ENCODE peak calls at places on chromosome 20, in six cellular contexts. P is epithelial cell of esophagus, J is skeletal muscle cell, M is uterus, N is NCI-H1048, L is SJSA1. U is an unnamed sample.

GRCh38 chr20:17568972-17569471 is 853 bp upstream of the DSTN start:
- DNase-seq in M (peak; percentile 97), N (peak; percentile 70), P (peak; percentile 98), J (peak; percentile 91), L (peak; percentile 99), U (peak; percentile 92)

GRCh38 chr20:39853050-39853449 is 836.0 kb downstream of the MAFB start:
- DNase-seq in M (no peak), J (no peak), N (no peak), P (no peak), L (no peak), U (no peak)

GRCh38 chr20:11752336-11752735 is 165.4 kb upstream of the BTBD3 start:
- DNase-seq in L (no peak), P (no peak), M (no peak), J (no peak), N (no peak), U (no peak)

GRCh38 chr20:22411568-22412450 is 172.6 kb downstream of the FOXA2 start:
- DNase-seq in P (peak; percentile 41), J (no peak), L (no peak), N (no peak), M (no peak), U (no peak)

GRCh38 chr20:54255157-54255556 is 47.3 kb downstream of the PFDN4 start:
- DNase-seq in M (no peak), P (peak; percentile 26), N (no peak), L (no peak), J (peak; percentile 73), U (no peak)

GRCh38 chr20:10476319-10476724 is 41.2 kb downstream of the SLX4IP start:
- DNase-seq in P (no peak), J (no peak), L (no peak), N (no peak), M (no peak), U (no peak)

GRCh38 chr20:22180244-22180643 is 404.1 kb downstream of the FOXA2 start:
- DNase-seq in P (no peak), M (no peak), J (no peak), N (no peak), L (no peak), U (no peak)

GRCh38 chr20:13228771-13229170 is 7.7 kb downstream of the ISM1 start:
- DNase-seq in N (no peak), P (no peak), L (no peak), M (no peak), J (no peak), U (no peak)

GRCh38 chr20:58709703-58710039 is 17.1 kb downstream of the NPEPL1 start:
- DNase-seq in J (no peak), M (no peak), N (no peak), L (no peak), P (no peak), U (no peak)

GRCh38 chr20:42686057-42686456 is 503.6 kb downstream of the PTPRT start:
- DNase-seq in J (no peak), M (no peak), N (no peak), P (no peak), L (no peak), U (no peak)

GRCh38 chr20:58576590-58576944 is 61.4 kb upstream of the APCDD1L start:
- DNase-seq in N (no peak), L (no peak), M (no peak), J (no peak), P (no peak), U (no peak)

GRCh38 chr20:32512047-32512385 is 73.1 kb downstream of the NOL4L start:
- DNase-seq in P (no peak), M (no peak), N (no peak), L (no peak), J (no peak), U (no peak)

GRCh38 chr20:23257848-23258746 is 92.5 kb upstream of the NXT1 start:
- DNase-seq in J (peak; percentile 87), M (peak; percentile 40), N (no peak), P (peak; percentile 74), L (peak; percentile 67), U (peak; percentile 43)

GRCh38 chr20:60242836-60243520 is 284.8 kb downstream of the CDH26 start:
- DNase-seq in N (no peak), J (no peak), L (peak; percentile 41), M (no peak), P (peak; percentile 35), U (peak; percentile 72)

GRCh38 chr20:23923891-23924435 is 44.4 kb upstream of the CST5 start:
- DNase-seq in L (no peak), N (no peak), P (no peak), M (no peak), J (no peak), U (no peak)

GRCh38 chr20:62624325-62624690 is 18.0 kb upstream of the SLCO4A1 start:
- DNase-seq in M (no peak), P (no peak), N (no peak), L (no peak), J (no peak), U (no peak)

GRCh38 chr20:57577679-57578475 is 17.0 kb downstream of the PCK1 start:
- DNase-seq in P (no peak), L (no peak), M (no peak), J (no peak), N (no peak), U (no peak)

GRCh38 chr20:9807176-9807575 is 31.7 kb downstream of the PAK5 start:
- DNase-seq in M (no peak), L (no peak), N (no peak), P (no peak), J (no peak), U (no peak)

GRCh38 chr20:51467971-51468626 is 74.4 kb downstream of the NFATC2 start:
- DNase-seq in N (no peak), L (no peak), J (no peak), P (no peak), M (no peak), U (no peak)

GRCh38 chr20:53865905-53866786 is 204.2 kb downstream of the BCAS1 start:
- DNase-seq in N (no peak), M (peak; percentile 22), L (peak; percentile 90), P (peak; percentile 82), J (no peak), U (no peak)

GRCh38 chr20:33753763-33754162 is 22.0 kb downstream of the ZNF341 start:
- DNase-seq in M (no peak), P (peak; percentile 53), L (no peak), J (no peak), N (no peak), U (no peak)

GRCh38 chr20:51985013-51985415 is 182.7 kb upstream of the SALL4 start:
- DNase-seq in N (no peak), J (peak; percentile 90), M (peak; percentile 17), L (peak; percentile 87), P (peak; percentile 92), U (peak; percentile 92)

GRCh38 chr20:37901667-37902503 is 1.0 kb upstream of the VSTM2L start:
- DNase-seq in L (peak; percentile 41), N (no peak), J (no peak), M (peak; percentile 26), P (peak; percentile 80), U (peak; percentile 32)

GRCh38 chr20:61570796-61571195 is 318.7 kb downstream of the CDH4 start:
- DNase-seq in L (no peak), M (no peak), N (no peak), P (no peak), J (no peak), U (no peak)

GRCh38 chr20:49394264-49394663 is 88.2 kb downstream of the KCNB1 start:
- DNase-seq in L (peak; percentile 18), N (no peak), M (peak; percentile 64), P (no peak), J (no peak), U (no peak)

GRCh38 chr20:58021481-58021880 is 207.0 kb downstream of the ANKRD60 start:
- DNase-seq in N (no peak), M (peak; percentile 57), P (no peak), L (no peak), J (no peak), U (peak; percentile 23)

GRCh38 chr20:33679758-33680485 is 5.7 kb upstream of the NECAB3 start:
- DNase-seq in N (no peak), J (no peak), P (no peak), M (no peak), L (no peak), U (no peak)

GRCh38 chr20:37670426-37670825 is 23.4 kb upstream of the CTNNBL1 start:
- DNase-seq in L (peak; percentile 9), N (no peak), P (no peak), M (no peak), J (no peak), U (no peak)

GRCh38 chr20:53609501-53610445 is 16.1 kb upstream of the ZNF217 start:
- DNase-seq in L (peak; percentile 82), M (no peak), J (no peak), N (no peak), P (no peak), U (no peak)

GRCh38 chr20:44836596-44837120 is 26.3 kb upstream of the RIMS4 start:
- DNase-seq in P (peak; percentile 6), M (no peak), L (no peak), J (no peak), N (no peak), U (no peak)

GRCh38 chr20:53914861-53915458 is 155.4 kb downstream of the BCAS1 start:
- DNase-seq in J (no peak), M (no peak), P (no peak), N (no peak), L (peak; percentile 31), U (peak; percentile 68)

GRCh38 chr20:17556842-17557674 is 12.8 kb upstream of the DSTN start:
- DNase-seq in P (peak; percentile 65), N (no peak), M (peak; percentile 85), L (no peak), J (no peak), U (no peak)